ENCODE peak calls at places on chromosomes 2 and 18, in six cellular contexts. E, D, L, Y, N and F are unnamed samples.

GRCh38 chr2:174784316-174784715 is 20.0 kb upstream of the CHRNA1 start:
- DNase-seq in Y (no peak), D (no peak), N (no peak), L (no peak), E (no peak), F (no peak)

GRCh38 chr2:173432049-173432754 is 77.5 kb downstream of the CDCA7 start:
- DNase-seq in D (peak; percentile 78), E (no peak), L (no peak), Y (no peak), N (no peak), F (no peak)

GRCh38 chr2:173090291-173090877 is 14.7 kb downstream of the MAP3K20 start:
- DNase-seq in Y (no peak), E (no peak), L (no peak), D (no peak), N (peak; percentile 84), F (no peak)

GRCh38 chr18:10374195-10374594 is 80.2 kb upstream of the APCDD1 start:
- DNase-seq in N (no peak), E (no peak), D (no peak), L (no peak), Y (no peak), F (no peak)

GRCh38 chr2:70111752-70112591 is 24.7 kb downstream of the PCBP1 start:
- DNase-seq in D (no peak), Y (no peak), E (no peak), L (no peak), N (peak; percentile 89), F (no peak)

GRCh38 chr2:47354013-47354816 is 48.7 kb upstream of the MSH2 start:
- DNase-seq in Y (no peak), N (no peak), L (peak; percentile 85), E (no peak), D (peak; percentile 85), F (no peak)

GRCh38 chr2:181138816-181139215 is 158.4 kb downstream of the UBE2E3 start:
- DNase-seq in L (no peak), D (peak; percentile 48), E (no peak), Y (no peak), N (no peak), F (no peak)

GRCh38 chr18:24631238-24632025 is 171.0 kb downstream of the HRH4 start:
- DNase-seq in E (no peak), L (no peak), N (peak; percentile 29), D (no peak), Y (no peak), F (no peak)

GRCh38 chr18:3397786-3398185 is 52.2 kb upstream of the TGIF1 start:
- DNase-seq in N (no peak), E (no peak), Y (no peak), D (no peak), L (no peak), F (no peak)

GRCh38 chr18:56574827-56575226 is 63.6 kb downstream of the TXNL1 start:
- DNase-seq in N (no peak), L (peak; percentile 38), E (no peak), D (no peak), Y (peak; percentile 41), F (no peak)

GRCh38 chr18:48597671-48598070 is 58.8 kb downstream of the CTIF start:
- DNase-seq in E (no peak), Y (no peak), N (no peak), D (no peak), L (no peak), F (no peak)

GRCh38 chr18:48592540-48592939 is 53.7 kb downstream of the CTIF start:
- DNase-seq in Y (no peak), E (no peak), D (no peak), L (no peak), N (no peak), F (no peak)

GRCh38 chr18:48594725-48595124 is 55.9 kb downstream of the CTIF start:
- DNase-seq in L (peak; percentile 46), E (no peak), Y (no peak), N (no peak), D (no peak), F (no peak)

GRCh38 chr18:48597110-48597509 is 58.3 kb downstream of the CTIF start:
- DNase-seq in Y (no peak), N (no peak), D (no peak), L (no peak), E (no peak), F (no peak)

DNA sequence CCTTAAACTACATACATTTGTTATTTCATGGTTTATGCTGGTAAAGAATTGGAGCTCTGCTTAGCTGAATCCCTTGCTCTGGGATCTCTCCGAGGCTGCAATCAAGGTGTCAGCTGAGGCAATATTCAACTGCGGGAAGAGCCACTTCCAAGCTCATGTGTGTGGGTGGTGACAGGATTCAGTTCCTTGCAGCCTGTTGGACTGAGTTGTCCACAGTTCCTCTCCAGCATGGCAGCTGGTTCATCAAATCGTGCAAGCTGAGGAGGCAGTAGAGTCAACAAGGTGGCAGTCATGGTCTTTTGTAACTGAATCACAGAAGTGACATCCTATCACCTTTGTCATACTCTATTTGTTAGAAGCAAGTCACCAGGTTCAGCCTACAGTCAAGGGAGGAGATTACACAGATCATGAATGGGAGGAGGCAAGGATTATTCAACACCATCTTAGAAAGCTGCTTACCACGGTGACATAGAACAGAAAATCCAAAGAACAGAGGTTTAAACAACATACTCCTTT is 56.9 kb downstream of the CTIF start:
- DNase-seq in D (no peak), E (no peak), L (no peak), Y (no peak), N (no peak), F (no peak)
- H3K27ac ChIP-seq in D (no peak overlapping the region), E (no peak overlapping the region), L (no peak overlapping the region), Y (no peak overlapping the region), N (no peak overlapping the region), F (no peak overlapping the region)

GRCh38 chr18:12989397-12990127 is 1.6 kb upstream of the CEP192 start:
- DNase-seq in E (no peak), Y (no peak), L (no peak), N (peak; percentile 60), D (no peak), F (no peak)

GRCh38 chr18:12991839-12992216 is 666 bp downstream of the CEP192 start:
- DNase-seq in E (no peak), L (no peak), N (no peak), Y (no peak), D (no peak), F (no peak)

GRCh38 chr18:12990662-12990976 is 543 bp upstream of the CEP192 start:
- DNase-seq in E (no peak), L (no peak), D (no peak), Y (no peak), N (peak; percentile 86), F (no peak)

GRCh38 chr18:12990977-12991838 is at the start of gene CEP192:
- DNase-seq in D (peak; percentile 98), Y (peak; percentile 97), E (peak; percentile 84), L (peak; percentile 98), N (peak; percentile 99), F (peak; percentile 97)

DNA sequence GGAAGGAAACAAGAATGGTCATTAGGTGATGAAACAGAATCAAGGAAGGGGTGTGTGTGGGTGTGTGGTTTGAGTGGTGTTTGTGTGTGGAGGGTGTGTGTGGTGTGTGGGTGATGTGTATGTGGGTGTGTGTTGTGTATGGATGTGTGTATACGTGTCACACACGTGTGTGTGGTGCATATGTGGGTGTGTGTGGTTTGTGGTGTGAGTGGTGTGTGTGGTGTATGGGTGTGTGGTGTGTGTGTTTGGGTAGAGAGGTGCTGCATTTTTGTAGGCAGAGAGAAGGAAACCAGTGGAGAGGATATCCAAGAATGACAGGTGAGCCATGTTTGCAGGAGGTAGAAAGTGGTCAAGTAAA is 1.1 kb upstream of the CEP192 start:
- DNase-seq in N (no peak), D (no peak), E (no peak), L (no peak), Y (no peak), F (no peak)
- H3K4me3 ChIP-seq in N (peak overlapping the region; percentile 81), D (peak overlapping the region; percentile 94), E (peak overlapping the region; percentile 98), L (peak overlapping the region; percentile 69), Y (no peak overlapping the region), F (no peak overlapping the region)

GRCh38 chr2:65754219-65754618 is 321.8 kb upstream of the SPRED2 start:
- DNase-seq in Y (no peak), N (no peak), L (peak; percentile 22), E (no peak), D (peak; percentile 5), F (no peak)
- H3K4me1 ChIP-seq in Y (no peaks in the 10 kb centered on the region), N (no peaks in the 10 kb centered on the region), L (no peaks in the 10 kb centered on the region), E (no peaks in the 10 kb centered on the region), D (peaks cover 3% of the 10 kb centered on the region), F (no peaks in the 10 kb centered on the region)

GRCh38 chr2:38095655-38095995 is 19.7 kb upstream of the CYP1B1 start:
- DNase-seq in Y (no peak), N (peak; percentile 44), L (no peak), D (no peak), E (no peak), F (no peak)

GRCh38 chr2:38095079-38095478 is 19.1 kb upstream of the CYP1B1 start:
- DNase-seq in D (no peak), E (no peak), Y (no peak), N (no peak), L (no peak), F (no peak)

GRCh38 chr2:38091757-38092156 is 15.8 kb upstream of the CYP1B1 start:
- DNase-seq in E (no peak), N (no peak), D (no peak), L (no peak), Y (no peak), F (no peak)

GRCh38 chr2:38092196-38092902 is 16.4 kb upstream of the CYP1B1 start:
- DNase-seq in E (no peak), N (peak; percentile 43), Y (no peak), L (peak; percentile 39), D (no peak), F (no peak)

GRCh38 chr2:38093503-38093902 is 17.6 kb upstream of the CYP1B1 start:
- DNase-seq in D (peak; percentile 39), E (no peak), N (peak; percentile 32), Y (no peak), L (no peak), F (no peak)
- H3K27ac ChIP-seq in D (no peak overlapping the region), E (peak overlapping the region; percentile 77), N (no peak overlapping the region), Y (peak overlapping the region; percentile 17), L (no peak overlapping the region), F (no peak overlapping the region)

DNA sequence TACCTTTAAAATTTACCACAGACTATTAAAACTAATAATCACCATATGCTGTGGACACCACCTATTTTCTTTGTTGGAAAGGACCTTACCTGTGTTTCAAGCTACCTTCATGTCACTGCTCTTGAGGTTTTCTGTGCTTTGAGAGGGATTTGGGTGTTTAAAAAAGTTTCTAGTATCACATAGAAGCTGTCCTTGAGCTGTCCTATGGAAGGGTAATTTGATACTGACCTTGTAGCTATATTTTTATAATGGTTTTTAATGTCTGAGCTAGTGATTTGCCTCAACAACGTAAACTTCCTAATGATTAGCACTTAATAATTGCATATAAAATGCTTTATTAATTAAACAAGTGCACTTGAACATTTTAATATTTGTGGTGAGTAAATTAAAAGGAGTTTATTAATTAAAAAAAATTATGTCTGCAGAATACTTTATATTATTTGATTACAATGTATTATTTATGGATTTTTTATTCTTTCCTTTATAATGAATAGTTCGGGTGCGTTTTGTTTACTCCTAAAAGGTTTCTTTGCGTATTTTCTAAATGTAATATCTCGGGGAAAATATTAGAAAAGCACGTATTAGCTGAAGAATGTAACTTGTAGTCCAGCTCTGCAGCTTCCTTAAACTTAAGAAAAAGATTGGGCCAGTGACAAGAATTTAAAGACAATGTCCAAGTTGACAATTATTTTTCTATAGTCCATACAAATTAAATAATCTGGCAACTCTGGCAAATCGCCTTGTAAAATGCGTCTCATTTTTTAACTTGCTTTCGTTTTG is 2.3 kb downstream of the HOXD8 start:
- DNase-seq in Y (no peak), N (no peak), L (no peak), D (no peak), E (no peak), F (no peak)
- H3K4me3 ChIP-seq in Y (peak overlapping the region; percentile 13), N (no peak overlapping the region), L (peak overlapping the region; percentile 78), D (peak overlapping the region; percentile 81), E (peak overlapping the region; percentile 47), F (peak overlapping the region; percentile 51)